ENCODE peak calls at places on chromosomes 13 and 19, in four cellular contexts. E is neural crest cell, N is cardiac muscle cell, W is WTC11. J is an unnamed sample.

GRCh38 chr19:41695745-41696144 is 7.7 kb upstream of the CEACAM7 start:
- DNase-seq in W (no peak), N (no peak), E (no peak), J (no peak)

GRCh38 chr13:110689041-110689440 is 16.9 kb downstream of the CARS2 start:
- DNase-seq in E (no peak), N (no peak), W (no peak), J (no peak)

GRCh38 chr19:7865262-7865911 is 8.8 kb downstream of the PRR36 start:
- DNase-seq in W (no peak), E (no peak), N (no peak), J (no peak)

GRCh38 chr19:4059931-4060620 is 6.6 kb downstream of the ZBTB7A start:
- DNase-seq in N (peak), E (no peak), W (no peak), J (no peak)

GRCh38 chr13:52128714-52129700 is at the start of gene NEK5:
- DNase-seq in N (peak), E (peak), W (peak), J (peak)

GRCh38 chr13:81726037-81726726 is 1385.3 kb upstream of the SPRY2 start:
- DNase-seq in E (no peak), W (no peak), N (no peak), J (no peak)

GRCh38 chr19:6774821-6775707 is 2.6 kb downstream of the VAV1 start:
- DNase-seq in W (no peak), N (peak), E (no peak), J (no peak)

GRCh38 chr19:2962018-2962670 is 15.2 kb upstream of the TLE6 start:
- DNase-seq in N (peak), W (peak), E (peak), J (peak)

GRCh38 chr13:46086985-46087384 is 17.8 kb downstream of the CPB2 start:
- DNase-seq in E (no peak), W (no peak), N (no peak), J (peak)

GRCh38 chr13:42497798-42498197 is 76.2 kb upstream of the TNFSF11 start:
- DNase-seq in W (no peak), N (peak), E (no peak), J (no peak)

GRCh38 chr19:40717880-40718773 is 1.2 kb downstream of the ITPKC start:
- DNase-seq in N (peak), W (no peak), E (no peak), J (no peak)

GRCh38 chr13:112873851-112874750 is 94.9 kb upstream of the MCF2L start:
- DNase-seq in W (peak), E (peak), N (peak), J (peak)

GRCh38 chr13:83057119-83057518 is 825.2 kb downstream of the SLITRK1 start:
- DNase-seq in W (no peak), N (no peak), E (no peak), J (no peak)

DNA sequence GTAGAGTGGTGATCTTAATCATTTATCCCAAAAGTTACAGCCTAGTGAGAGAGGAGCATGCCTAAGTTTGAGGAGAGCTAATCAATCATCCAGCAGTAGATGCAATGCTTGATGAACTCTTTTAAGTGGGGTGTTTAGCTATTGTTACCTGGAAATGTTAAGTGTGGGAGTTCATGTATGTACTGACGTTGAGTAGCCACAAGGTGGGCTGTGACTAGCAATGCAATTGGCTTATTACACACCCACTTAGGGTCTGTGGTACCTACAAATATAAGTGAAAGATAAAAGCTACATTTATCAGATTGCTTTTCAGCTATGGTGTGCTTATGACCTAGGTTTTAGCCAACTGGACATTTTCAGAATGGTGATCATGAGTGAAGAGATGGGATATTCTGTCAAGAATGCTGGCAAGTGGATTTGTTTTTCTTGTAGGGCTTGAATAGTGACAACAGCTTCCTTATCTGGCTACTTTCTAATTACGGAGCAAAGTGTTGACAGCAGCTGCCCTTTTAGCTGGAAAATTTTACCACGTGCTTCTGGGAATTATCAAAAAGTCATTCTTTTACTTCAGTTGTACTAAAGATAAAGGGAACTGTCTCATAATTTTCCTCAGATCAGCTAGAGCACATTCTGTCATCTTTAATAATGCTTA is 170.6 kb downstream of the POSTN start:
- DNase-seq in E (no peak), N (peak), W (no peak), J (no peak)
- TF ChIP-seq CTCF in E (peak), N (no peak), W (no peak), J (peak)

DNA sequence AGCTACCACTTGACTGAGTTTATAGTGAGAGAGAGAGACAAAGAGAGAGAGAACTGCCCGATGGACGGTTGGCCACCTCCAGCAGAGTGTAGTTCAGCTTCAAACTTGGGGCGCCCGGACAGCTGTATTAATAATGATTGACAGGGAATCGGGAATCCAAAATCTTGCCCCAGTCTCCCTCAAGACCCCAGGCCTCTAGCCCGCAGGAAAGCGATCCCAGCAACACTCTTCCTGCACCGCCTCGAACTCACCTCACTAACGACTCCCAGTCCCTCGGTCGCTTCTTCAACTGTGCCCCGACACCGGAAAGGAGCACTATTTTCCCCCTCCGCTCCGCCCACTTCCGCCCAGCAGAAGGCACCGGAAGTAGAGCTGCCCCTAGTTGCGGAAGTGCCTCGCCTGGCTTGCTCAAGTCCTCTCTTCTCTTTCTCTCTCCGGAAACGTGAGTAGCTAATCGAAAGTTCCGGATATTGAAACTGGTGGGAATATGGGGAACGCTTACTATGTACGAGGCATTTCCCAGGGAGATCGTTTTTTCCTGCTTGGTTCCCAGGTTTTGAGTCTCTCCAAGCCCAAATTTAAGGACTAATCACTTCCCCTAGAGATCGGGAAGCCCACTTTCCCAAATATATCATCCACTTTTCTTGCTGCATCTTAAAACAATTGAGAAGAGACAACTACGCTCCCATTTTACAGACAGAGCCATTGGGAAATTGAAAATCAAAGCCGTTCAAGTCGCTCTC is at the start of gene NOSIP:
- DNase-seq in N (peak), E (peak), W (peak), J (peak)
- TF ChIP-seq CTCF in N (no peak), E (no peak), W (no peak), J (no peak)

GRCh38 chr13:77492982-77493381 is 42.5 kb upstream of the SCEL start:
- DNase-seq in W (no peak), N (peak), E (no peak), J (peak)
- TF ChIP-seq CTCF in W (no peak), N (peak), E (peak), J (peak)

GRCh38 chr13:30892966-30893365 is 13.1 kb upstream of the MEDAG start:
- DNase-seq in E (peak), W (peak), N (peak), J (peak)
- TF ChIP-seq CTCF in E (peak), W (peak), N (peak), J (peak)

DNA sequence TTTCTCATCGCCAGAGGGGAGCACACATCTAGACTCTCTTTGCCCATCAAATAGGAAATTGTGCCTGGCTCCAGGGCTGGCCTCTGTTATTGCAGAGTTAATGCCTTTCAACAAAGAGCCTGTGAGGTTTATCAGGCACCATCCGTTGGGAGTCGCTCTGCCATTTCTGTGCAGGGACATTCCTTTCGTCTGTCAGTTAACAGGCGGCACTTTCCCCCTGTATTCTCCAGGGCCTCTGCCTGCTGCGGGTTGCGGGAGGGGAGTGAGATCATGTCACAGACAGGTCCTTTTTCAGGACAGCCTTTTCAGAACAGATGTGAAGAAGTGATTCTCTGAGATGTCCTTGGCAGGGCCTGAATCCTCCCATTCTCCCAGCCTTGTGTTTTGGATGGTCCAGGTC is 14.8 kb downstream of the SERP2 start:
- DNase-seq in W (peak), N (no peak), E (no peak), J (peak)
- TF ChIP-seq CTCF in W (no peak), N (no peak), E (no peak), J (peak)

DNA sequence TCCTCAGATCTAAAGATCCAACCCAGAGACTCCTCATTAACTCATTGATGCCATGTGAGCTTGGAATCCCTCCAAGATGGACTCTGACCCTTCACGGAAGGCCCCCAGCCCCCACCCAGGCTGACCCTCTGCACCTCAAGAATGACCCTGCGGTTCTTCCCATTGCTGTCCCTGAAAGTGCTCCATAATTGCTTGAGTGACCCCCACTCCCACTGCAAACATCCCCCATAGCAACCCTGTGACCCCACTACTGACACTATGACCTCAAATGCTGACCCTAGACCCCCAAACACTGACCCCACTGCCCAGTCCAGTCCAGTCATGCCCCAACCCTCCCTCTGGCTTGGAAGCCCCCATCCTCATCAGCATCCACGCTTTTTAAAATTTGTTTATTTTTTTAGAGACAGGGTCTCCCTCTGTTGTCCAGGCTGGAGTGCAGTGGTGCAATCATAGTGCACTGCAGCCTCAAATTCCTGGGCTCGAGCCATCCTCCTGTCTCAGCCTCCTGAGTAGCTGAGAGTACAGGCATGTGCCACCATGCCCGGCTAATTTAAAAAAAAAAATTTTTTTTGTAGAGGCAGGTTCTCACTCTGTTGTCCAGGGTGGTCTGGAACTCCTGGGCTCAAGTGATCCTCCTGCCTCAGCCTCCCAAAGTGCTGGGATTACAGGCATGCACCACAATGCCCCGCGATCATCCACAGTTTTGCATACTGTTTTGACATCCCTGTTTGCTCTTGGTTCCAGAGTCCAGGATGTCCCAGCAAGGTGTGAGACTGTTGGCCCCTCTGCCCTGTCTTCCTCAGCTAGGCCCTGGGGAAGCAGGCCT is 855 bp downstream of the LYL1 start:
- DNase-seq in N (no peak), W (no peak), E (no peak), J (no peak)
- TF ChIP-seq CTCF in N (no peak), W (no peak), E (no peak), J (no peak)

DNA sequence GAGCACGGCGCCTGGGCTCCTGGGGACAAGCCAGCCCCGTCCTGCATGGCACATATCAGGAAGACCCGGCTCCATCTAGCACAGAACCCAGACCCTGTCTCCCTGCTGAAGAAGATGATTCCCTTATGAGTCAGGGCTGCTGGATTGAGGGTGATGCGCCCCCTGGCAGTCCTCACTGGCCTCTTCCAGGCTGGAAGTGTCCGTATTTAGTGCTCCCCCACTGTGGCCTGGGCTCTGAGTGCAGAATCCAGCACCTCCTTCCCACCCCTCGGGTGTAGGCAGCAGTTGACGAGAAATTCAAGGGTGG is 14.9 kb downstream of the COMP start:
- DNase-seq in N (peak), E (no peak), W (no peak), J (peak)
- TF ChIP-seq CTCF in N (peak), E (no peak), W (no peak), J (peak)

DNA sequence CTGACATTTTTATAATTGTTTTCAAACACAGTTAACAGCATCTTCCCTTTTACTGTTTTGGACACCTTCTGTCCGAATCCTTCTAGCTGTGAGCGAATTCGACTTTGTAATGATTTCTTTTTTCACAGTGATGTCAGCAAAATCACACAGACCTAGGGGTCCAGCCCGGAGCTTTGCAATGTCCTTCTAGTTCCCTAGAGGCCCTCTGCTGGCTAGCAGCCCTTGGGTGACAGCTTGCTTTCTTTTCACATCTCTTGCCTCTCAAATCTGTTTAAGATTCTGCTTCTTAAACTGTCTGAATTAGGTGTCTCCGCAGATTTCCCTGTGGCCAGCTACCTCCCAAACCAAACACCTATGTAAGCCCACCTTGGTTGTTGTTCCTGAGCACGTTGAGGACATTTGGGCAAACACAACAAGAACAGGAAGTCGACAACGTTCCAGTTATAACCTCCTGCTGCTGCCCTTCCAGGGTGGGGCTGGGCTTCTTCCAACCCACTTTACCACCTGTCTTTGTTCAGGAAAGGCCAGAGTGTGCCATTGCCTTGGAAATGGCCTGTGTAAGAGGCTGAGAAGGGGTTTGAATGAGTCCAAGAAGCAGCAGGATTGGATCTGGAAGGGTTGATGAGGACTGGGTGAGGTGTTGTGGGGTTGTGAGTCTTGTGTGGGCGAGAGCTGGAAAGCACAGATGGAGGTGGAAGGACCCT is 123.1 kb downstream of the ATP8A2 start:
- DNase-seq in N (no peak), E (no peak), W (no peak), J (no peak)
- TF ChIP-seq CTCF in N (no peak), E (no peak), W (no peak), J (no peak)